ENCODE peak calls at places on chromosomes 6 and 20, in six cellular contexts. Q is foreskin fibroblast, U is heart right ventricle, P is heart left ventricle, Z is lung, A is fibroblast of the aortic adventitia. M is an unnamed sample.

GRCh38 chr6:31643818-31644454 is 8.5 kb downstream of the BAG6 start:
- DNase-seq in Q (no peak), U (no peak), P (no peak), Z (no peak), A (no peak), M (no peak)

GRCh38 chr20:63741676-63742380 is 2.3 kb downstream of the SLC2A4RG start:
- DNase-seq in Q (no peak), U (no peak), P (no peak), Z (no peak), A (no peak), M (no peak)

GRCh38 chr20:23928788-23929187 is 49.2 kb upstream of the CST5 start:
- DNase-seq in Q (no peak), U (no peak), P (no peak), Z (no peak), A (no peak), M (no peak)

GRCh38 chr6:108492131-108492766 is 68.5 kb upstream of the FOXO3 start:
- DNase-seq in Q (peak; percentile 24), U (no peak), P (no peak), Z (no peak), A (peak; percentile 75), M (no peak)

GRCh38 chr6:39755231-39755630 is 30.0 kb upstream of the KIF6 start:
- DNase-seq in Q (no peak), U (no peak), P (no peak), Z (no peak), A (peak; percentile 21), M (no peak)

GRCh38 chr20:13105071-13105470 is 96.3 kb downstream of the SPTLC3 start:
- DNase-seq in Q (no peak), U (no peak), P (no peak), Z (no peak), A (no peak), M (no peak)

GRCh38 chr6:4805553-4806307 is 29.5 kb downstream of the CDYL start:
- DNase-seq in Q (peak; percentile 24), U (peak; percentile 40), P (peak; percentile 60), Z (peak; percentile 48), A (peak; percentile 31), M (peak; percentile 25)

GRCh38 chr20:33675127-33675954 is 1.1 kb upstream of the NECAB3 start:
- DNase-seq in Q (no peak), U (no peak), P (no peak), Z (no peak), A (peak; percentile 28), M (no peak)

GRCh38 chr6:146498309-146498708 is 45.3 kb upstream of the RAB32 start:
- DNase-seq in Q (no peak), U (no peak), P (no peak), Z (no peak), A (no peak), M (no peak)

GRCh38 chr6:157268835-157269234 is 54.5 kb downstream of the TMEM242 start:
- DNase-seq in Q (no peak), U (peak; percentile 61), P (peak; percentile 62), Z (no peak), A (no peak), M (no peak)

GRCh38 chr20:31863296-31864085 is 6.8 kb downstream of the DUSP15 start:
- DNase-seq in Q (no peak), U (no peak), P (no peak), Z (no peak), A (no peak), M (no peak)

GRCh38 chr6:142474446-142475289 is 172.9 kb downstream of the ADGRG6 start:
- DNase-seq in Q (peak; percentile 37), U (no peak), P (no peak), Z (no peak), A (peak; percentile 78), M (peak; percentile 17)

GRCh38 chr6:134039116-134039515 is 13.3 kb downstream of the SLC2A12 start:
- DNase-seq in Q (no peak), U (no peak), P (no peak), Z (no peak), A (no peak), M (no peak)
- TF ChIP-seq CTCF in Q (no peak), U (no peak), P (no peak), Z (no peak), A (no peak), M (no peak)

DNA sequence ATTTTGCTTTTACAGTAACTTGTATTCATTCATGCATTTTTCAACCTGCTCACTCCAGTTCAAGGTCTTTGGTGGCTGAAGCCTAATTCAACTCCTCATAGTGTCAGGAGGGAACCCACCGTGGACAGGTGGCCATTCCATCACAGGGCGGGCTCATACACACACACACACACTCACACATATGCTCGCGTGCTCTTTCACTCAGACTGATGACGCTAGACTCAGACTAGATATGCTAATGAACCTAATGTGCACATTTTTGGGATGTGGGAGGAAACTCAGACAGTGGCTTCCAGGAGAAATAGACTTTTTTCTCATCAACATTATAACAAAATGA is 56.7 kb downstream of the TRIM27 start:
- DNase-seq in Q (peak; percentile 7), U (no peak), P (no peak), Z (no peak), A (peak; percentile 6), M (no peak)
- H3K4me3 ChIP-seq in Q (peak overlapping the region; percentile 66), U (peak overlapping the region; percentile 71), P (peak overlapping the region; percentile 79), Z (peak overlapping the region; percentile 75), A (peak overlapping the region; percentile 74), M (peak overlapping the region; percentile 55)

DNA sequence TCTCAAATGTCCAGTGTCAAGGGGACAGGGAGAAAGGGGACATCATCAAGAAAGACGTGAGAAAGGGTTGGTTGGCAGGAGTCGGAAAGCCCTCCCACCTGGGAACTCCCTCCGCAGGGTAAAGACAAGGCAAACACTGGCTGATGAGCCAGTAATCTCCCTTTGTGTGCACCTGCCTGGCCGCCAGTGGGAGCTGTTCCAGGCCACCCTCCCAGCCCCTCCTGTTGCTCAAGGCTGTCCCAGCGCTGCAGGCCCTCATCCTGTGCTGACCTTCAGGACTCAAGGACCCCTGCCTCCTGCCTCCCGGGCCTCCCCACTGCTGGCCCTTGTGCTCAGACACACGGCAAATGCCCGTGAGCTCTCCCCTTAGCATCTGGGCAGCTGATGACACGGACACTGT is 7.4 kb downstream of the FRMD1 start:
- DNase-seq in Q (no peak), U (no peak), P (no peak), Z (no peak), A (no peak), M (no peak)
- TF ChIP-seq CTCF in Q (no peak), U (no peak), P (no peak), Z (no peak), A (no peak), M (no peak)

GRCh38 chr6:125665415-125665814 is 84.0 kb upstream of the HEY2 start:
- DNase-seq in Q (no peak), U (no peak), P (no peak), Z (no peak), A (no peak), M (no peak)

GRCh38 chr6:125658125-125658524 is 91.3 kb upstream of the HEY2 start:
- DNase-seq in Q (no peak), U (no peak), P (no peak), Z (no peak), A (no peak), M (no peak)

GRCh38 chr6:125662301-125662700 is 87.1 kb upstream of the HEY2 start:
- DNase-seq in Q (no peak), U (no peak), P (no peak), Z (no peak), A (no peak), M (no peak)

GRCh38 chr6:125658759-125659431 is 90.5 kb upstream of the HEY2 start:
- DNase-seq in Q (no peak), U (peak; percentile 22), P (peak; percentile 42), Z (no peak), A (peak; percentile 21), M (no peak)

DNA sequence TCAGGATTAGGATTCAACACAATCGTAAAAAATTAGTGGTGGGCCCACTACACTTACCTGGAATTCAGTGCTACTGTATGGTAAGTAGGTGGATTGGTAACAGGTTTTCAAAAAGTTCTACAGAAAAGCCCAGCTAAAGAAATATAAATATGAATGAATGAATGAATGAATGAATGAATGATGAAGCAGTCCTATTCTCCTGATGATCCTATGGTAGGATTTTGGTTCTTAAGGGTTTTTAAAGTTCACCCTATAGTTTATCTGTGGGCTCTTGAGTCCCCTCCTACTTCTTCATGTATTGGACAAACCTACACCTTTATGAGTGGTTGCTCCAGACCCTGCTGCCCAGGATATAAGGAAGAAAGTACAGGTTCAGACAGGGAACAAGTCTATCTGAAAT is 89.5 kb upstream of the HEY2 start:
- DNase-seq in Q (no peak), U (no peak), P (no peak), Z (no peak), A (no peak), M (no peak)
- H3K4me3 ChIP-seq in Q (no peak overlapping the region), U (no peak overlapping the region), P (no peak overlapping the region), Z (no peak overlapping the region), A (no peak overlapping the region), M (no peak overlapping the region)

GRCh38 chr6:21595265-21595950 is 1.9 kb downstream of the SOX4 start:
- DNase-seq in Q (peak; percentile 7), U (peak; percentile 31), P (peak; percentile 42), Z (peak; percentile 34), A (peak; percentile 32), M (no peak)
- TF ChIP-seq CTCF in Q (no peak), U (no peak), P (no peak), Z (no peak), A (peak; percentile 13), M (no peak)

GRCh38 chr20:9646375-9646774 is 132.0 kb downstream of the LAMP5 start:
- DNase-seq in Q (no peak), U (no peak), P (no peak), Z (no peak), A (no peak), M (no peak)

GRCh38 chr20:9647741-9648140 is 133.4 kb downstream of the LAMP5 start:
- DNase-seq in Q (no peak), U (no peak), P (no peak), Z (no peak), A (no peak), M (no peak)
- H3K4me3 ChIP-seq in Q (no peak overlapping the region), U (no peak overlapping the region), P (no peak overlapping the region), Z (no peak overlapping the region), A (no peak overlapping the region), M (no peak overlapping the region)

GRCh38 chr6:128929869-128930268 is 46.9 kb downstream of the LAMA2 start:
- DNase-seq in Q (no peak), U (peak; percentile 14), P (no peak), Z (no peak), A (no peak), M (no peak)
- TF ChIP-seq CTCF in Q (no peak), U (no peak), P (no peak), Z (no peak), A (no peak), M (no peak)

M was measured in retinal pigment epithelial cell.